ENCODE peak calls at places on chromosome 9, in six cellular contexts. C, S, G, H, Q and U are unnamed samples.
A peak's percentile ranks its signal among the peaks of the same experiment; 100 is the strongest.

GRCh38 chr9:76022317-76022716 is 131.8 kb downstream of the PCSK5 start:
- DNase-seq in C (no peak), S (no peak), G (no peak), H (no peak), Q (no peak), U (no peak)

GRCh38 chr9:96185518-96186156 is 116.3 kb downstream of the HSD17B3 start:
- DNase-seq in C (no peak), S (no peak), G (no peak), H (no peak), Q (no peak), U (no peak)

GRCh38 chr9:8745347-8745746 is 945.8 kb upstream of the DMAC1 start:
- DNase-seq in C (no peak), S (no peak), G (no peak), H (no peak), Q (no peak), U (no peak)

GRCh38 chr9:134945509-134946275 is 28.0 kb upstream of the FCN1 start:
- DNase-seq in C (peak; percentile 30), S (no peak), G (no peak), H (no peak), Q (no peak), U (no peak)

GRCh38 chr9:114771901-114772300 is 33.9 kb downstream of the TNFSF15 start:
- DNase-seq in C (no peak), S (no peak), G (no peak), H (no peak), Q (no peak), U (no peak)

GRCh38 chr9:125522328-125522725 is 184.7 kb downstream of the MAPKAP1 start:
- DNase-seq in C (no peak), S (peak; percentile 54), G (no peak), H (no peak), Q (no peak), U (no peak)

GRCh38 chr9:134602547-134603362 is 38.8 kb upstream of the COL5A1 start:
- DNase-seq in C (no peak), S (peak; percentile 34), G (no peak), H (no peak), Q (no peak), U (no peak)

GRCh38 chr9:123611228-123611627 is 255.2 kb downstream of the CRB2 start:
- DNase-seq in C (no peak), S (no peak), G (no peak), H (no peak), Q (no peak), U (no peak)

GRCh38 chr9:90836396-90837080 is 34.9 kb downstream of the SYK start:
- DNase-seq in C (no peak), S (no peak), G (no peak), H (no peak), Q (no peak), U (no peak)

GRCh38 chr9:109767404-109767803 is 12.6 kb upstream of the PALM2AKAP2 start:
- DNase-seq in C (no peak), S (no peak), G (no peak), H (no peak), Q (no peak), U (no peak)

GRCh38 chr9:133731876-133732321 is 6.3 kb downstream of the SARDH start:
- DNase-seq in C (no peak), S (peak; percentile 97), G (no peak), H (no peak), Q (peak; percentile 74), U (peak; percentile 57)

GRCh38 chr9:4299006-4299795 is 667 bp downstream of the GLIS3 start:
- DNase-seq in C (peak; percentile 58), S (no peak), G (no peak), H (peak; percentile 50), Q (peak; percentile 52), U (peak; percentile 61)

GRCh38 chr9:121483049-121483448 is 16.6 kb downstream of the GGTA1 start:
- DNase-seq in C (no peak), S (no peak), G (no peak), H (peak; percentile 25), Q (no peak), U (no peak)

GRCh38 chr9:111599092-111599947 is at the start of gene PTGR1:
- DNase-seq in C (peak; percentile 87), S (peak; percentile 94), G (no peak), H (peak; percentile 46), Q (peak; percentile 94), U (peak; percentile 79)

GRCh38 chr9:4298255-4299005 is 1.4 kb downstream of the GLIS3 start:
- DNase-seq in C (peak; percentile 65), S (no peak), G (no peak), H (peak; percentile 49), Q (peak; percentile 63), U (peak; percentile 29)

GRCh38 chr9:113898596-113898995 is 22.5 kb downstream of the ZNF618 start:
- DNase-seq in C (no peak), S (no peak), G (no peak), H (no peak), Q (no peak), U (no peak)

GRCh38 chr9:14400658-14400995 is 86.7 kb upstream of the NFIB start:
- DNase-seq in C (no peak), S (peak; percentile 16), G (no peak), H (no peak), Q (peak; percentile 41), U (no peak)

GRCh38 chr9:16816006-16816405 is 54.5 kb downstream of the BNC2 start:
- DNase-seq in C (no peak), S (no peak), G (no peak), H (no peak), Q (no peak), U (no peak)

DNA sequence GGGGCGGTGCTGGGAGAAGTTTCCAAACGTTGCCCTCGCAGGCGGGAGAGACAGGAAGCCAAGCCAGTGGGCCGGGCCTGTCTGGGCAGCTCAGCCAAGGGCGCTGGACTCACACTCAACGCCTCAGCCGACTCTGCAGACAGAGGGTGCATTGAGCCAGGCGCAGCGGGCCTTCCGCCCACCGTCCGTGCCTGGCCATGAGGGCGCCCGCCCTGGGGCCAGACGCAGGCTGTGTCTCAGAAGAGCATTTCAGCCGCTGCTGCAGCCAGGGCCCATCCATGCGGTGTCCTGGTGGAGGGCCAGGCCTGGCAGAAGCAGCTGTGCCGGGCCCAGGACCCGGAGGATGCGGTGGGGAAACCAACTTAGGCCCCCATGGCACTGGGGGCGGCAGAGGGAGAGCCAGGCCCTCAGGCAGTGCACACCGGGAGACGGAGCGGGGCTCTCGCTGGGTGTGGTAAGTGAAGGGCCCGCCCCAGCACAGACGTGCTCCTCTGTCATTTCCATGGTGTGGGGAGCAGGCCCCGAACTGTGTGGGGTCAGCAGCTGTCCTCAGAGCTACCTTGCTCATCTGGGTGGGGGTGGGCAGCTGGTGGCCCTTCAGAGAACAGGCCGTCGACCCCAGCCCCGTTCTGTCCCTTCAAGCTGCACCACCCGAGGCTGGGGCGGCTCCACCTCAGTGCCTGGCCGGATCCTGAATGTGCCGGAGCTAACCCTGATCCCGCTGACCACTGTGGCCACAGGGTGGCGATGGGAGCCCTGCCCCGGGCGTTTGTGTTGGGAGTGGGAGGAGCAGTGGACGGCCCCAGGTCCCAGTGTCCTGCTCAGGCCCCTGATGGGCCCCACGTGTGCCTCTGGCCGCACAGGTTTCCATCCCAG is 18.0 kb downstream of the DNLZ start:
- DNase-seq in C (peak; percentile 64), S (no peak), G (no peak), H (no peak), Q (peak; percentile 83), U (peak; percentile 74)
- TF ChIP-seq CTCF in C (no peak), S (no peak), G (no peak), H (no peak), Q (peak; percentile 64), U (peak; percentile 40)

GRCh38 chr9:129481824-129482511 is 138.9 kb downstream of the C9orf50 start:
- DNase-seq in C (no peak), S (no peak), G (no peak), H (no peak), Q (no peak), U (no peak)

GRCh38 chr9:129480705-129481104 is 140.2 kb downstream of the C9orf50 start:
- DNase-seq in C (no peak), S (no peak), G (no peak), H (no peak), Q (no peak), U (no peak)

GRCh38 chr9:129479217-129480011 is 141.5 kb downstream of the C9orf50 start:
- DNase-seq in C (no peak), S (no peak), G (no peak), H (no peak), Q (no peak), U (no peak)

GRCh38 chr9:129481424-129481823 is 139.5 kb downstream of the C9orf50 start:
- DNase-seq in C (no peak), S (no peak), G (no peak), H (no peak), Q (no peak), U (no peak)

DNA sequence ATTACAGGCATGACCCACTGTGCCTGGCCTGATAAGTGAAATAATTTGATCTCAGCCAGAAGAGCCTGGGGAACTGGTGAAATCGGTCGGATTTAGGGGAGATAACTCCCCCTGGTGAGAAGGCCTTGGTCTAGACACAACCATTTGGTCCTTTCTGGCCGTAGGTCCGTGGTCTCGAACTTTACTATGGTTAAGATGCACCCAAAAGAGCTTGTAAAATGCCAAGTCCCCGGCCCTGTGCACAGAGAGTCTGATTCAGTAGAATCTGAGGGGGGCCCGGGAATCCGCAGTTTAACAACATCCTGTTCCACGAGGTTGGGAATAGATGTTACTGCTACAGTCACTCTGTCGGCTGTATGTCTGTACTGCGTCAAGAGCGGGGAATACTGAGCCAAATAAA is 140.7 kb downstream of the C9orf50 start:
- DNase-seq in C (no peak), S (no peak), G (no peak), H (no peak), Q (no peak), U (no peak)
- TF ChIP-seq CTCF in C (no peak), S (no peak), G (no peak), H (no peak), Q (no peak), U (no peak)

GRCh38 chr9:696332-697090 is 145.0 kb upstream of the DMRT1 start:
- DNase-seq in C (no peak), S (peak; percentile 31), G (no peak), H (no peak), Q (no peak), U (no peak)
- TF ChIP-seq CTCF in C (no peak), S (no peak), G (no peak), H (no peak), Q (peak; percentile 12), U (no peak)

GRCh38 chr9:95115104-95115503 is 202.4 kb downstream of the FANCC start:
- DNase-seq in C (no peak), S (no peak), G (no peak), H (no peak), Q (no peak), U (no peak)
- TF ChIP-seq CTCF in C (no peak), S (no peak), G (no peak), H (no peak), Q (no peak), U (no peak)

DNA sequence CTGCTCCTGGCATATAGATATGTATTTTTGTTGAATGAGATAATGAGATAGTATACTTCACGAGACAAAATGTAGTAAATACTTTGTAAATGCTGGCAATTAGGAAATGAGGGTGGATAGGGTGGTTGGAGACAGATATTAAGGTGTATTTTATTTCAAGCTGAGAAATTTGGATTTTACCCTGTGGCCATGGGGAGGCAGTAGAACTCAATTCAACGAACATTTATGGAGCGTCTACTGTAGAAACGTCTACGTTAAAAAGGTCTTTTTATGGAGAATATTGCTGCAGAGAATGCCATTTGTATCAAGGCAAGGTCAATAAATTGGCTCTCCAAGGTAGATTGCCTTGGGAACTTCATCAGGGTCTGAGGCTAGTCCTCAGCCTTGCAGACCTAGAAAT is 21.5 kb upstream of the RALGPS1 start:
- DNase-seq in C (no peak), S (no peak), G (no peak), H (peak; percentile 17), Q (no peak), U (no peak)
- TF ChIP-seq CTCF in C (no peak), S (peak; percentile 18), G (no peak), H (no peak), Q (peak; percentile 30), U (peak; percentile 33)

GRCh38 chr9:131731237-131731995 is 8.5 kb downstream of the RAPGEF1 start:
- DNase-seq in C (no peak), S (peak; percentile 57), G (no peak), H (peak; percentile 67), Q (no peak), U (no peak)
- TF ChIP-seq CTCF in C (no peak), S (no peak), G (no peak), H (no peak), Q (no peak), U (no peak)